ENCODE peak calls at places on chromosomes 6 and 20, in ten cellular contexts. A, Z, P, T, G, C, O, I, E and J are unnamed samples.

GRCh38 chr6:160035241-160035640 is 66.4 kb downstream of the IGF2R start:
- DNase-seq in A (no peak), Z (no peak), P (no peak), T (no peak), G (no peak), C (peak), O (no peak), I (no peak), E (no peak), J (no peak)

GRCh38 chr20:59000326-59000725 is 6.7 kb downstream of the CTSZ start:
- DNase-seq in A (no peak), Z (no peak), P (no peak), T (no peak), G (no peak), C (no peak), O (no peak), I (no peak), E (no peak), J (no peak)

GRCh38 chr6:15322184-15322583 is 76.3 kb downstream of the JARID2 start:
- DNase-seq in A (no peak), Z (no peak), P (no peak), T (no peak), G (no peak), C (no peak), O (no peak), I (no peak), E (no peak), J (no peak)

GRCh38 chr6:20403766-20404640 is 2.3 kb downstream of the E2F3 start:
- DNase-seq in A (no peak), Z (peak), P (peak), T (no peak), G (peak), C (no peak), O (peak), I (peak), E (peak), J (peak)

GRCh38 chr6:150444308-150444707 is 75.5 kb downstream of the IYD start:
- DNase-seq in A (no peak), Z (no peak), P (no peak), T (no peak), G (no peak), C (peak), O (no peak), I (no peak), E (no peak), J (no peak)

GRCh38 chr6:157966990-157967389 is 14.7 kb upstream of the SYNJ2 start:
- DNase-seq in A (no peak), Z (no peak), P (no peak), T (no peak), G (peak), C (no peak), O (no peak), I (no peak), E (no peak), J (peak)

GRCh38 chr20:61753196-61753942 is 312.3 kb downstream of the TAF4 start:
- DNase-seq in A (no peak), Z (no peak), P (no peak), T (no peak), G (no peak), C (no peak), O (no peak), I (peak), E (no peak), J (no peak)

GRCh38 chr6:106069478-106069877 is 16.7 kb upstream of the PRDM1 start:
- DNase-seq in A (no peak), Z (no peak), P (no peak), T (no peak), G (peak), C (peak), O (peak), I (peak), E (no peak), J (peak)

GRCh38 chr6:108578595-108579038 is 17.9 kb downstream of the FOXO3 start:
- DNase-seq in A (no peak), Z (no peak), P (no peak), T (no peak), G (no peak), C (no peak), O (no peak), I (peak), E (no peak), J (no peak)

GRCh38 chr20:43842126-43843020 is 72.3 kb upstream of the TOX2 start:
- DNase-seq in A (no peak), Z (no peak), P (no peak), T (no peak), G (no peak), C (no peak), O (no peak), I (no peak), E (no peak), J (no peak)

DNA sequence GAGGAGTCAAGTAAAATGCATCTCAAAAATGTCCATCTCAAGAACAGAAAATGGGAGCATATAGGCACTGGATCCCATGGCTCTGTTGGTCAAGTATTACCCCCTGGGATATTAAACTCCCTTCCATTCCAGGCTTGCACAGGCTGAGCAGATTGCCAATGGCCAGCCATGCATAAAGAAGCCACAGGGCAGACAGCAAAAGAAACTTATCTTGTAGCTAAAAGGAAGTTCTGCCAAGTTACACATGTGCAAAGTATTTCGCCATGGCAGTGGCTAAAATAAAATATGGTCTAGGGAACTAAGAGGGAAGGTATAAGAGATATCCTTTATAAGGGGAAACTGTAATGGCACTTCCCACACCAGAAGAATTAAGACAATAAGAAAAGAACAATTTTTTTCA is 415.6 kb upstream of the BTBD3 start:
- DNase-seq in A (no peak), Z (no peak), P (no peak), T (no peak), G (no peak), C (no peak), O (no peak), I (peak), E (no peak), J (no peak)
- TF ChIP-seq POLR2A in A (no peak), Z (no peak), P (no peak), T (no peak), G (no peak), C (no peak), O (no peak), I (no peak), E (no peak), J (no peak)

GRCh38 chr20:1835531-1835930 is 59.7 kb upstream of the SIRPA start:
- DNase-seq in A (no peak), Z (no peak), P (no peak), T (no peak), G (no peak), C (no peak), O (no peak), I (no peak), E (no peak), J (no peak)
- TF ChIP-seq POLR2A in A (no peak), Z (no peak), P (no peak), T (no peak), G (no peak), C (no peak), O (no peak), I (no peak), E (no peak), J (no peak)

GRCh38 chr20:32304121-32304520 is 26.7 kb downstream of the KIF3B start:
- DNase-seq in A (no peak), Z (no peak), P (no peak), T (no peak), G (no peak), C (no peak), O (no peak), I (no peak), E (no peak), J (no peak)
- TF ChIP-seq POLR2A in A (no peak), Z (no peak), P (no peak), T (no peak), G (no peak), C (no peak), O (no peak), I (no peak), E (no peak), J (no peak)

GRCh38 chr6:145734486-145735355 is 599 bp downstream of the EPM2A start:
- DNase-seq in A (peak), Z (peak), P (peak), T (peak), G (peak), C (peak), O (peak), I (peak), E (peak), J (peak)
- TF ChIP-seq POLR2A in A (peak), Z (no peak), P (peak), T (no peak), G (no peak), C (peak), O (peak), I (peak), E (peak), J (peak)

DNA sequence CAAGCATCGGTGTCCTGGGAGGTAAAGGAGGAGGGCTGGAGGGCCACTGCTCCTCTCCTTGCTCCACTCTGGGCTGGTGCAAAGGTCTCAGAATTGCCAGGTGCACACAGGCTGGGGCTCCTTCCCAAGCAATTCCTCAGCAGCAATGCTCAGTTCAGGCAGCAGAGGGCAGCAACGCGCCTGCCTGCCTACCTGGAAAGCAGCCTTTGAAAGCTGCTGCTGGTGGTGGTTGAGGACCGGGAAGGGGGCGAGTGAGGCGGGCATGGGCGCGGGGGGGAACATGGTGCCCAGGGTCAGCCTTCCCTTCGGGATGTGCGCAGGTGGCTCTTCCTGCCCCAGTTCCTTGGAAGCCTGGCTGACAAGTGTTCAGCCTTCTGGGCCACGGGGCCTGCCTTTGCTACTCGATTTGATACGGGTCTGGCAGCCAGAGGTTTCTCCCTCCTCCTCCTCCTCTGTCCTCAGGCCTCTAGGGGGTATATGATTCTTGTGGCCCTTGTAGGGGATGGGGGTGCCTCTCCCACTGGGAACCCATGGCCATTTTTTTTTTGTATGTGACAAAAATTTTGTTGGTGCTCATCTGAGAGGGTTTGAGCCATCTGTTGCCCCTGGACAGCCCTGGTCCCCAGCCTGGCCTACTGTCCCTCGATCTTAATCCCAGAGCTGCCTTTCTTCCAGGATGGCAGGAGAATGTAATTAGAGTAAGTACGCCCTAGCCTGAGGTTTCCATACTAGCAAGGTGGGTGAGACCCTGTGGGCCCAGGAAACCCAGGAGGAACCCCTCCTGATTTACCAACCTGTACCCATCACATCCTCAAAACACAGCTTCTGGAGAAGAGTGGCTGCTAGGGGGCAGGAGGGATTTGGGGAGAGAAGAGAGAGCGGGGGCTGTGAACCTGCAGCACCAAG is 20.1 kb downstream of the MRPS18A start:
- DNase-seq in A (peak), Z (peak), P (peak), T (no peak), G (peak), C (peak), O (peak), I (peak), E (peak), J (peak)
- TF ChIP-seq POLR2A in A (no peak), Z (no peak), P (no peak), T (no peak), G (no peak), C (no peak), O (no peak), I (no peak), E (no peak), J (no peak)

GRCh38 chr20:62805711-62806382 is 1.2 kb downstream of the OGFR start:
- DNase-seq in A (peak), Z (no peak), P (no peak), T (no peak), G (no peak), C (no peak), O (no peak), I (no peak), E (peak), J (peak)
- TF ChIP-seq POLR2A in A (no peak), Z (no peak), P (no peak), T (no peak), G (no peak), C (no peak), O (no peak), I (no peak), E (no peak), J (peak)